ENCODE peak calls at places on chromosomes 11 and 22, in four cellular contexts. One of them, this sample, is unnamed.
A peak's percentile ranks its signal among the peaks of the same experiment; 100 is the strongest.

GRCh38 chr22:44569516-44569915 is 71.5 kb upstream of the RTL6 start:
- DNase-seq in MM.1S: no peak
- DNase-seq in cardiac muscle cell: no peak
- DNase-seq in pancreas: no peak
- DNase-seq in this sample: no peak

GRCh38 chr11:76047231-76047630 is 159.1 kb downstream of the WNT11 start:
- DNase-seq in MM.1S: no peak
- DNase-seq in cardiac muscle cell: peak; percentile 20
- DNase-seq in pancreas: no peak
- DNase-seq in this sample: no peak

GRCh38 chr11:8213390-8213789 is 44.6 kb upstream of the RIC3 start:
- DNase-seq in pancreas: no peak
- DNase-seq in cardiac muscle cell: peak; percentile 13
- DNase-seq in MM.1S: no peak
- DNase-seq in this sample: no peak

GRCh38 chr22:44491666-44492405 is 6.2 kb downstream of the RTL6 start:
- DNase-seq in pancreas: no peak
- DNase-seq in MM.1S: no peak
- DNase-seq in cardiac muscle cell: no peak
- DNase-seq in this sample: no peak

GRCh38 chr22:19879651-19879995 is 24.9 kb upstream of the GNB1L start:
- DNase-seq in pancreas: peak; percentile 10
- DNase-seq in MM.1S: no peak
- DNase-seq in cardiac muscle cell: no peak
- DNase-seq in this sample: no peak

GRCh38 chr22:38861170-38861874 is 10.7 kb downstream of the CBX6 start:
- DNase-seq in MM.1S: no peak
- DNase-seq in pancreas: no peak
- DNase-seq in cardiac muscle cell: no peak
- DNase-seq in this sample: no peak

GRCh38 chr11:65013130-65013691 is 749 bp upstream of the ARL2 start:
- DNase-seq in cardiac muscle cell: peak; percentile 91
- DNase-seq in pancreas: peak; percentile 86
- DNase-seq in MM.1S: peak; percentile 90
- DNase-seq in this sample: peak; percentile 45

GRCh38 chr11:85806876-85807275 is 4.1 kb downstream of the SYTL2 start:
- DNase-seq in cardiac muscle cell: no peak
- DNase-seq in MM.1S: no peak
- DNase-seq in pancreas: no peak
- DNase-seq in this sample: no peak

GRCh38 chr11:72951193-72951592 is 137.0 kb downstream of the ATG16L2 start:
- DNase-seq in pancreas: no peak
- DNase-seq in MM.1S: no peak
- DNase-seq in cardiac muscle cell: peak; percentile 85
- DNase-seq in this sample: peak; percentile 74

GRCh38 chr11:91435694-91436375 is 788.8 kb upstream of the FAT3 start:
- DNase-seq in pancreas: no peak
- DNase-seq in MM.1S: no peak
- DNase-seq in cardiac muscle cell: no peak
- DNase-seq in this sample: no peak

GRCh38 chr11:3984896-3985295 is 109.7 kb upstream of the RRM1 start:
- DNase-seq in pancreas: no peak
- DNase-seq in MM.1S: no peak
- DNase-seq in cardiac muscle cell: peak; percentile 52
- DNase-seq in this sample: no peak

GRCh38 chr22:42340695-42341383 is 70.4 kb upstream of the TCF20 start:
- DNase-seq in cardiac muscle cell: no peak
- DNase-seq in MM.1S: no peak
- DNase-seq in pancreas: no peak
- DNase-seq in this sample: no peak

GRCh38 chr11:109914809-109915653 is 178.2 kb upstream of the ZC3H12C start:
- DNase-seq in pancreas: no peak
- DNase-seq in MM.1S: no peak
- DNase-seq in cardiac muscle cell: peak; percentile 25
- DNase-seq in this sample: peak; percentile 14

GRCh38 chr22:24578355-24579241 is 14.3 kb downstream of the LRRC75B start:
- DNase-seq in cardiac muscle cell: no peak
- DNase-seq in pancreas: no peak
- DNase-seq in MM.1S: no peak
- DNase-seq in this sample: no peak

GRCh38 chr11:134519788-134520187 is 107.7 kb upstream of the B3GAT1 start:
- DNase-seq in pancreas: no peak
- DNase-seq in cardiac muscle cell: no peak
- DNase-seq in MM.1S: no peak
- DNase-seq in this sample: no peak

GRCh38 chr11:57648791-57649735 is 649 bp downstream of the YPEL4 start:
- DNase-seq in pancreas: no peak
- DNase-seq in cardiac muscle cell: peak; percentile 56
- DNase-seq in MM.1S: peak; percentile 36
- DNase-seq in this sample: no peak

GRCh38 chr22:20151276-20151588 is 377 bp upstream of the CCDC188 start:
- DNase-seq in pancreas: no peak
- DNase-seq in cardiac muscle cell: no peak
- DNase-seq in MM.1S: no peak
- DNase-seq in this sample: no peak

GRCh38 chr11:2565447-2566222 is 120.8 kb downstream of the KCNQ1 start:
- DNase-seq in pancreas: no peak
- DNase-seq in MM.1S: no peak
- DNase-seq in cardiac muscle cell: no peak
- DNase-seq in this sample: no peak

GRCh38 chr11:104254347-104254746 is 90.4 kb upstream of the PDGFD start:
- DNase-seq in cardiac muscle cell: peak; percentile 70
- DNase-seq in pancreas: peak; percentile 16
- DNase-seq in MM.1S: peak; percentile 24
- DNase-seq in this sample: no peak

GRCh38 chr11:73645972-73646631 is at the start of gene PLEKHB1:
- DNase-seq in MM.1S: no peak
- DNase-seq in cardiac muscle cell: peak; percentile 64
- DNase-seq in pancreas: no peak
- DNase-seq in this sample: no peak

GRCh38 chr22:50141891-50142363 is 28.6 kb upstream of the PANX2 start:
- DNase-seq in cardiac muscle cell: no peak
- DNase-seq in pancreas: no peak
- DNase-seq in MM.1S: no peak
- DNase-seq in this sample: no peak

GRCh38 chr22:49583341-49583740 is 244.3 kb downstream of the BRD1 start:
- DNase-seq in pancreas: no peak
- DNase-seq in MM.1S: no peak
- DNase-seq in cardiac muscle cell: no peak
- DNase-seq in this sample: no peak

GRCh38 chr11:67606150-67606476 is 623 bp upstream of the NDUFV1 start:
- DNase-seq in cardiac muscle cell: peak; percentile 25
- DNase-seq in MM.1S: no peak
- DNase-seq in pancreas: peak; percentile 21
- DNase-seq in this sample: no peak

GRCh38 chr22:30777589-30777988 is 82.9 kb downstream of the OSBP2 start:
- DNase-seq in MM.1S: no peak
- DNase-seq in cardiac muscle cell: no peak
- DNase-seq in pancreas: no peak
- DNase-seq in this sample: no peak

GRCh38 chr11:68145120-68145866 is 24.1 kb upstream of the CHKA start:
- DNase-seq in MM.1S: no peak
- DNase-seq in pancreas: peak; percentile 76
- DNase-seq in cardiac muscle cell: no peak
- DNase-seq in this sample: no peak

GRCh38 chr11:58028687-58029411 is 1.9 kb upstream of the OR6Q1 start:
- DNase-seq in cardiac muscle cell: no peak
- DNase-seq in MM.1S: no peak
- DNase-seq in pancreas: no peak
- DNase-seq in this sample: peak; percentile 38

DNA sequence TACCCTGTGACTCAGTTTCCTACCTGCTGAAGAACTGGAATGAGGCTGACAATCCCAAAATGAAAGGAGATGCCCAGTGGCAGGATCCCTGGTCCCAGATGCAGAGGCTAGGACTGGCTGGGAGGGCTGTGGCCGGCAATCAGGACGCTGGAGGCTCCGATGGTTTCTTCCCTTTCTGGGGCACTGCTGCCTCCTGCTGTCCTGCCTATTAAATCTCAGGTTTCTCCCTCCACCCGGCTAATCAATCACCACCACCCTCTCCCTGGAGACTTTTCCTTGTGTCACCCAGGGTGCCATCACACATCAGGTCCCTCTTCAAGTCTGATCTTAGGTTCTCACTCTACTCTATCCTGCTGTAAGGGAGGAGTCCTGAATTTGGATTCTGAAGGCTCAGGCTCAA is 82.6 kb downstream of the RCN1 start:
- DNase-seq in cardiac muscle cell: peak; percentile 83
- DNase-seq in MM.1S: peak; percentile 27
- DNase-seq in pancreas: peak; percentile 47
- DNase-seq in this sample: peak; percentile 11
- TF ChIP-seq CTCF in cardiac muscle cell: peak; percentile 78
- TF ChIP-seq CTCF in MM.1S: peak; percentile 57
- TF ChIP-seq CTCF in pancreas: peak; percentile 27
- TF ChIP-seq CTCF in this sample: peak; percentile 86

DNA sequence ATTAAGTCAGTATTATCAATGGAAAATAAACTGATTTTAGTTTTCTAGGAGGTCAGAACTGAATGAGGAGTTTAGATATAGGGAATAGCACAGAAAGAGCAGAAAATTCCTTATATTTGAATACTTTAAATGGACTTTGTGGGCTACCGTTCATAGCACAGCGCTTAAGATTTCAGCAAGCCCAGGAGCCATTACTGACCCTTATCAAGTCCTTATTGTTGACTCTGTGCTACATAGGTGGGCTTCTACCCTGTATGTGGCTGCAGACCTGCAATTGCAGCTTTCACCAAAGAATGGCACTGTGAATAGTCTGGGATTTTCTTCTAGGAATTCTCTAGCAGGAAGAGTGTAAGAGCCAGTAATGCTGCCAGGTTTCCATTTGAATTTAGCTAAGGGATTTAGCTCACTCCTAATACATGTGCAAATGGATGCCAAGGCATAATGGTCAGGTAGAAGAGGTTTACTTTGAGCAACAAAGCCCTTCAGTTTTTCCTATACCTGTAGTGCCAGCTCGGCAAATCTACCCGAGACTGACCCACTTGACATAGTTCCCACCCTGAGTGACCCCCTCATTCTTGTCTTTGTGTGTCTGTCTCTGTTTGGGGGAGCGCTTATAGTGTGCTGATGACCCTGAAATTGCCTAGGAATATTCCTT is 42.5 kb upstream of the DLAT start:
- DNase-seq in MM.1S: no peak
- DNase-seq in pancreas: no peak
- DNase-seq in cardiac muscle cell: no peak
- DNase-seq in this sample: no peak
- H3K4me3 ChIP-seq in MM.1S: no peak overlapping the region
- H3K4me3 ChIP-seq in pancreas: peak overlapping the region; percentile 53
- H3K4me3 ChIP-seq in cardiac muscle cell: no peak overlapping the region
- H3K4me3 ChIP-seq in this sample: no peak overlapping the region

GRCh38 chr11:37527545-37527944 is 929.5 kb upstream of the RAG2 start:
- DNase-seq in cardiac muscle cell: no peak
- DNase-seq in MM.1S: no peak
- DNase-seq in pancreas: no peak
- DNase-seq in this sample: no peak

GRCh38 chr11:37525336-37525735 is 927.3 kb upstream of the RAG2 start:
- DNase-seq in MM.1S: no peak
- DNase-seq in cardiac muscle cell: peak; percentile 36
- DNase-seq in pancreas: no peak
- DNase-seq in this sample: no peak
- TF ChIP-seq CTCF in MM.1S: peak; percentile 9
- TF ChIP-seq CTCF in cardiac muscle cell: peak; percentile 40
- TF ChIP-seq CTCF in pancreas: no peak
- TF ChIP-seq CTCF in this sample: no peak

DNA sequence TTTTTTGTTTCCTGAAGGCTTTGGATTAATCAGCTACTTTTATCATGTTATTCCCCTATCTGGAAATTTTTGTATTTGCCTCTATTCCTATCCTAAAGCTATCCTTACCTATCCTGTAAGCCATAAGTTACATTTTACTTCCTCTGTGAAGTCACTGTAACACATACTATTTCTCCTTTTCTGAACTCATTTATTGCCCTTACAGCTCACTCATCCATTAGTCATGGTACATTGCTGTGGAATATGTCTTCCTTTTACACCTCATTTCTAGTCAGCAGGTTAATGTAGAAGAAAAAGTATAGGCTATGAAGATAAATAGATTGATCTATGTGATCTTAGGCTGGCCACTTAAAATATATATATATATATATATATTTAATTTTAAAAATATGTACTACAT is 28.0 kb downstream of the SWAP70 start:
- DNase-seq in pancreas: no peak
- DNase-seq in MM.1S: no peak
- DNase-seq in cardiac muscle cell: no peak
- DNase-seq in this sample: no peak
- H3K4me3 ChIP-seq in pancreas: no peak overlapping the region
- H3K4me3 ChIP-seq in MM.1S: no peak overlapping the region
- H3K4me3 ChIP-seq in cardiac muscle cell: no peak overlapping the region
- H3K4me3 ChIP-seq in this sample: no peak overlapping the region

DNA sequence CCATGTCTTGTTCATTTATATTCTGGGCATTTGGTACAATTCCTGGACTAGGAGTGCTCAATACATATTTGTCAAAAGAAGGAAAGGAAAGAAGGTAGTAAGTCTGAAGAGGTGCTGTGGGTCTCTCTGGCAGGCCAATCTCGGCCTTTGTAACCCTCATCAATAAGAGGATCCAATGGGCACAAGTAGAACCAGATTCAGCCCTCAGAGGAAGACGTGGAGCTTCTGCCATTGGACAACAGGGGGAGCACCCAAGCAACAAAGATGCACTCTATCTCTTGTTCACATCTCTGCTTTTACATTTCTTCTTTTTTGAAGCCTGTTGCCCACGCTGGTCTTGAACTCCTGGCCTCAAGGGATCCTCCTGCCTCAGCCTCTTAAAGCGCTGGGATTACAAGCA is 2.2 kb upstream of the VPS11 start:
- DNase-seq in pancreas: no peak
- DNase-seq in cardiac muscle cell: peak; percentile 45
- DNase-seq in MM.1S: peak; percentile 53
- DNase-seq in this sample: no peak
- TF ChIP-seq CTCF in pancreas: no peak
- TF ChIP-seq CTCF in cardiac muscle cell: peak; percentile 48
- TF ChIP-seq CTCF in MM.1S: peak; percentile 62
- TF ChIP-seq CTCF in this sample: peak; percentile 63

DNA sequence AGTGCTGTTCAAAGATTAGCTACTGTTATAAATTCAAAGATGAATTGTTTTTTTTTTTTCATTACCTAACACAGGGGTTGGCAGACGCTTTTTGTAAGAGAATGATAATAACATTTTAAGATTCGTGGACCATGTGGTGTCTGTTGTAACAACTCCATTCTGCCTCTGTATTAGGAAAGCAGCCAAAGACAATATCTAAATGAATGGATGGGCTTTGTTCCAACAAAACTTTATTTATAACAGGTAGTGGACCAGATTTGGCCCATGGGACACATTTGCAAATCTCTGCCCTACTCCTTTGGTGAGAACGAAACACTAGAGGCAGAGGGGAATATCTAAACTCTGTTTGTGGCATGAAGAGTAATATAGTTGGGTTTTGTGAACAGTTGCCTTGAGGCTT is 83.6 kb upstream of the BLID start:
- DNase-seq in MM.1S: no peak
- DNase-seq in pancreas: no peak
- DNase-seq in cardiac muscle cell: peak; percentile 61
- DNase-seq in this sample: no peak
- H3K4me3 ChIP-seq in MM.1S: no peak overlapping the region
- H3K4me3 ChIP-seq in pancreas: no peak overlapping the region
- H3K4me3 ChIP-seq in cardiac muscle cell: no peak overlapping the region
- H3K4me3 ChIP-seq in this sample: no peak overlapping the region

GRCh38 chr11:9314291-9315077 is at the start of gene TMEM41B:
- DNase-seq in cardiac muscle cell: peak; percentile 99
- DNase-seq in pancreas: peak; percentile 98
- DNase-seq in MM.1S: peak; percentile 99
- DNase-seq in this sample: peak; percentile 96
- TF ChIP-seq CTCF in cardiac muscle cell: no peak
- TF ChIP-seq CTCF in pancreas: no peak
- TF ChIP-seq CTCF in MM.1S: no peak
- TF ChIP-seq CTCF in this sample: no peak